ENCODE peak calls at places on chromosomes 6 and 20, in four cellular contexts. I is memory B cell, K is NB4, T is activated T-helper 1 cell treated with Interleukin-2 at 50 U/mL for 16 hours. D is an unnamed sample.

GRCh38 chr20:4090756-4091331 is 75.5 kb upstream of the RNF24 start:
- DNase-seq in I (no peak), K (peak; percentile 66), T (no peak), D (no peak)

GRCh38 chr6:11307226-11307625 is 74.8 kb upstream of the NEDD9 start:
- DNase-seq in I (no peak), K (no peak), T (no peak), D (no peak)

GRCh38 chr20:4677846-4678245 is 43.9 kb upstream of the PRND start:
- DNase-seq in I (no peak), K (no peak), T (no peak), D (no peak)

GRCh38 chr6:139640453-139640852 is 266.0 kb upstream of the CITED2 start:
- DNase-seq in I (no peak), K (peak; percentile 87), T (no peak), D (no peak)

GRCh38 chr20:56091635-56092180 is 86.4 kb upstream of the CBLN4 start:
- DNase-seq in I (no peak), K (peak; percentile 4), T (no peak), D (no peak)

GRCh38 chr6:40755046-40755681 is 168.0 kb upstream of the LRFN2 start:
- DNase-seq in I (no peak), K (no peak), T (no peak), D (no peak)

GRCh38 chr6:69337301-69337700 is 459.5 kb downstream of the LMBRD1 start:
- DNase-seq in I (no peak), K (no peak), T (no peak), D (no peak)

GRCh38 chr6:124466949-124467348 is 495.3 kb upstream of the RNF217 start:
- DNase-seq in I (no peak), K (no peak), T (no peak), D (no peak)

GRCh38 chr6:14467591-14467990 is 350.0 kb downstream of the CD83 start:
- DNase-seq in I (no peak), K (no peak), T (no peak), D (no peak)

GRCh38 chr20:60138263-60139127 is 180.3 kb downstream of the CDH26 start:
- DNase-seq in I (no peak), K (peak; percentile 88), T (no peak), D (no peak)

GRCh38 chr6:97396880-97397279 is 113.9 kb upstream of the MMS22L start:
- DNase-seq in I (no peak), K (no peak), T (no peak), D (no peak)

GRCh38 chr6:111485316-111485715 is 2.3 kb upstream of the REV3L start:
- DNase-seq in I (no peak), K (no peak), T (no peak), D (no peak)

GRCh38 chr6:86192123-86192522 is 549.4 kb upstream of the SYNCRIP start:
- DNase-seq in I (no peak), K (peak; percentile 43), T (no peak), D (no peak)

GRCh38 chr20:25283221-25283951 is 35.5 kb downstream of the PYGB start:
- DNase-seq in I (no peak), K (no peak), T (no peak), D (no peak)

GRCh38 chr6:4170297-4170696 is 34.9 kb upstream of the ECI2 start:
- DNase-seq in I (no peak), K (no peak), T (no peak), D (no peak)

GRCh38 chr20:19828233-19828632 is 70.2 kb downstream of the RIN2 start:
- DNase-seq in I (no peak), K (peak; percentile 65), T (no peak), D (no peak)

GRCh38 chr6:141261016-141261671 is 871.6 kb upstream of the GJE1 start:
- DNase-seq in I (no peak), K (no peak), T (no peak), D (no peak)

GRCh38 chr20:25282034-25282781 is 34.3 kb downstream of the PYGB start:
- DNase-seq in I (no peak), K (no peak), T (no peak), D (no peak)

GRCh38 chr20:6164421-6165341 is 41.9 kb upstream of the FERMT1 start:
- DNase-seq in I (no peak), K (no peak), T (no peak), D (no peak)

GRCh38 chr6:41560440-41561192 is 14.4 kb downstream of the FOXP4 start:
- DNase-seq in I (peak; percentile 81), K (peak; percentile 90), T (peak; percentile 79), D (peak; percentile 93)

GRCh38 chr6:2725999-2726567 is 24.6 kb downstream of the MYLK4 start:
- DNase-seq in I (no peak), K (peak; percentile 63), T (no peak), D (no peak)

GRCh38 chr6:424741-425417 is 33.3 kb downstream of the IRF4 start:
- DNase-seq in I (no peak), K (peak; percentile 93), T (no peak), D (no peak)